ENCODE peak calls at places on chromosomes 16 and 17, in eight cellular contexts. One of them, this sample, is unnamed.

GRCh38 chr16:70746708-70747424 is 54.1 kb downstream of the VAC14 start:
- DNase-seq in NCI-H1092 treated with DMSO at 0.1 percent for 48 hours: peak
- DNase-seq in NCI-H2029: peak
- DNase-seq in central memory CD8-positive, alpha-beta T cell: no peak
- DNase-seq in NCI-H1930: no peak
- DNase-seq in stimulated activated CD4-positive, alpha-beta T cell treated with anti-CD3 and anti-CD28 coated beads, Interleukin-2, amount 100 ng/mL, for 24 hours: no peak
- DNase-seq in iPS-NIHi11: peak
- DNase-seq in B cell: no peak
- DNase-seq in this sample: peak

GRCh38 chr16:66490774-66491715 is 58.9 kb downstream of the TK2 start:
- DNase-seq in NCI-H1092 treated with DMSO at 0.1 percent for 48 hours: no peak
- DNase-seq in NCI-H2029: no peak
- DNase-seq in central memory CD8-positive, alpha-beta T cell: no peak
- DNase-seq in NCI-H1930: no peak
- DNase-seq in stimulated activated CD4-positive, alpha-beta T cell treated with anti-CD3 and anti-CD28 coated beads, Interleukin-2, amount 100 ng/mL, for 24 hours: peak
- DNase-seq in iPS-NIHi11: no peak
- DNase-seq in B cell: peak
- DNase-seq in this sample: no peak

GRCh38 chr17:65183736-65184135 is 46.6 kb downstream of the RGS9 start:
- DNase-seq in NCI-H1092 treated with DMSO at 0.1 percent for 48 hours: no peak
- DNase-seq in NCI-H2029: no peak
- DNase-seq in central memory CD8-positive, alpha-beta T cell: no peak
- DNase-seq in NCI-H1930: no peak
- DNase-seq in stimulated activated CD4-positive, alpha-beta T cell treated with anti-CD3 and anti-CD28 coated beads, Interleukin-2, amount 100 ng/mL, for 24 hours: no peak
- DNase-seq in iPS-NIHi11: peak
- DNase-seq in B cell: no peak
- DNase-seq in this sample: no peak

GRCh38 chr16:66705790-66706505 is 9.4 kb upstream of the CMTM4 start:
- DNase-seq in NCI-H1092 treated with DMSO at 0.1 percent for 48 hours: no peak
- DNase-seq in NCI-H2029: no peak
- DNase-seq in central memory CD8-positive, alpha-beta T cell: no peak
- DNase-seq in NCI-H1930: no peak
- DNase-seq in stimulated activated CD4-positive, alpha-beta T cell treated with anti-CD3 and anti-CD28 coated beads, Interleukin-2, amount 100 ng/mL, for 24 hours: no peak
- DNase-seq in iPS-NIHi11: no peak
- DNase-seq in B cell: no peak
- DNase-seq in this sample: peak

GRCh38 chr17:2749058-2749783 is at the start of gene CCDC92B:
- DNase-seq in NCI-H1092 treated with DMSO at 0.1 percent for 48 hours: peak
- DNase-seq in NCI-H2029: no peak
- DNase-seq in central memory CD8-positive, alpha-beta T cell: no peak
- DNase-seq in NCI-H1930: peak
- DNase-seq in stimulated activated CD4-positive, alpha-beta T cell treated with anti-CD3 and anti-CD28 coated beads, Interleukin-2, amount 100 ng/mL, for 24 hours: no peak
- DNase-seq in iPS-NIHi11: peak
- DNase-seq in B cell: no peak
- DNase-seq in this sample: no peak

GRCh38 chr16:16004314-16004749 is 54.9 kb downstream of the ABCC1 start:
- DNase-seq in NCI-H1092 treated with DMSO at 0.1 percent for 48 hours: no peak
- DNase-seq in NCI-H2029: no peak
- DNase-seq in central memory CD8-positive, alpha-beta T cell: no peak
- DNase-seq in NCI-H1930: no peak
- DNase-seq in stimulated activated CD4-positive, alpha-beta T cell treated with anti-CD3 and anti-CD28 coated beads, Interleukin-2, amount 100 ng/mL, for 24 hours: no peak
- DNase-seq in iPS-NIHi11: no peak
- DNase-seq in B cell: no peak
- DNase-seq in this sample: no peak

GRCh38 chr16:28572659-28573510 is 19.2 kb downstream of the SGF29 start:
- DNase-seq in NCI-H1092 treated with DMSO at 0.1 percent for 48 hours: no peak
- DNase-seq in NCI-H2029: no peak
- DNase-seq in central memory CD8-positive, alpha-beta T cell: no peak
- DNase-seq in NCI-H1930: no peak
- DNase-seq in stimulated activated CD4-positive, alpha-beta T cell treated with anti-CD3 and anti-CD28 coated beads, Interleukin-2, amount 100 ng/mL, for 24 hours: no peak
- DNase-seq in iPS-NIHi11: peak
- DNase-seq in B cell: no peak
- DNase-seq in this sample: no peak

GRCh38 chr16:10982430-10983174 is 38.2 kb downstream of the CLEC16A start:
- DNase-seq in NCI-H1092 treated with DMSO at 0.1 percent for 48 hours: no peak
- DNase-seq in NCI-H2029: no peak
- DNase-seq in central memory CD8-positive, alpha-beta T cell: no peak
- DNase-seq in NCI-H1930: no peak
- DNase-seq in stimulated activated CD4-positive, alpha-beta T cell treated with anti-CD3 and anti-CD28 coated beads, Interleukin-2, amount 100 ng/mL, for 24 hours: no peak
- DNase-seq in iPS-NIHi11: no peak
- DNase-seq in B cell: no peak
- DNase-seq in this sample: no peak

This sample was measured in mucosa of gallbladder.